ENCODE peak calls at places on chromosome 6, in six cellular contexts. D is AG04450, G is Karpas-422, F is AG09309, L is aorta, E is thoracic aorta. P is an unnamed sample.

GRCh38 chr6:39053854-39054576 is 5.4 kb downstream of the GLP1R start:
- DNase-seq in E (no peak), F (no peak), L (no peak), G (no peak), D (no peak), P (no peak)

GRCh38 chr6:71103150-71103549 is 146.3 kb upstream of the B3GAT2 start:
- DNase-seq in E (no peak), F (no peak), L (no peak), G (no peak), D (no peak), P (no peak)

GRCh38 chr6:113875470-113875869 is 18.3 kb downstream of the MARCKS start:
- DNase-seq in D (no peak), E (no peak), F (no peak), G (no peak), L (no peak), P (no peak)

GRCh38 chr6:23584134-23584763 is 541.8 kb upstream of the NRSN1 start:
- DNase-seq in D (no peak), E (no peak), G (no peak), F (no peak), L (no peak), P (no peak)

GRCh38 chr6:37093728-37094069 is 76.3 kb upstream of the PIM1 start:
- DNase-seq in G (no peak), D (no peak), E (no peak), L (no peak), F (no peak), P (no peak)

GRCh38 chr6:22248513-22249308 is 48.1 kb downstream of the PRL start:
- DNase-seq in G (no peak), E (no peak), F (peak; percentile 55), D (no peak), L (no peak), P (no peak)

GRCh38 chr6:46626228-46626909 is 26.2 kb downstream of the CYP39A1 start:
- DNase-seq in F (no peak), D (no peak), L (no peak), E (no peak), G (peak; percentile 87), P (no peak)

GRCh38 chr6:35166160-35166919 is 25.2 kb upstream of the TCP11 start:
- DNase-seq in L (no peak), G (no peak), E (no peak), D (no peak), F (no peak), P (no peak)

GRCh38 chr6:96743496-96743895 is 93.8 kb downstream of the GPR63 start:
- DNase-seq in G (no peak), D (no peak), E (no peak), L (no peak), F (no peak), P (no peak)

GRCh38 chr6:71309666-71310065 is 21.1 kb downstream of the OGFRL1 start:
- DNase-seq in F (no peak), G (no peak), E (no peak), L (no peak), D (no peak), P (no peak)

GRCh38 chr6:128487055-128487454 is 33.3 kb downstream of the PTPRK start:
- DNase-seq in G (no peak), F (no peak), E (no peak), D (no peak), L (no peak), P (no peak)

GRCh38 chr6:157606516-157606915 is 216.5 kb upstream of the SNX9 start:
- DNase-seq in L (no peak), E (no peak), D (no peak), G (no peak), F (no peak), P (no peak)
- H3K4me3 ChIP-seq in L (no peak overlapping the region), E (no peak overlapping the region), D (no peak overlapping the region), G (no peak overlapping the region), F (no peak overlapping the region), P (no peak overlapping the region)

GRCh38 chr6:157987788-157988699 is 6.4 kb downstream of the SYNJ2 start:
- DNase-seq in D (no peak), F (no peak), G (no peak), E (no peak), L (no peak), P (no peak)

GRCh38 chr6:157983439-157984119 is 1.9 kb downstream of the SYNJ2 start:
- DNase-seq in E (no peak), G (no peak), F (no peak), L (no peak), D (no peak), P (no peak)

GRCh38 chr6:157984686-157985225 is 3.1 kb downstream of the SYNJ2 start:
- DNase-seq in D (no peak), F (no peak), E (no peak), G (no peak), L (no peak), P (no peak)

GRCh38 chr6:157984165-157984564 is 2.5 kb downstream of the SYNJ2 start:
- DNase-seq in G (no peak), F (no peak), L (no peak), D (no peak), E (no peak), P (no peak)

DNA sequence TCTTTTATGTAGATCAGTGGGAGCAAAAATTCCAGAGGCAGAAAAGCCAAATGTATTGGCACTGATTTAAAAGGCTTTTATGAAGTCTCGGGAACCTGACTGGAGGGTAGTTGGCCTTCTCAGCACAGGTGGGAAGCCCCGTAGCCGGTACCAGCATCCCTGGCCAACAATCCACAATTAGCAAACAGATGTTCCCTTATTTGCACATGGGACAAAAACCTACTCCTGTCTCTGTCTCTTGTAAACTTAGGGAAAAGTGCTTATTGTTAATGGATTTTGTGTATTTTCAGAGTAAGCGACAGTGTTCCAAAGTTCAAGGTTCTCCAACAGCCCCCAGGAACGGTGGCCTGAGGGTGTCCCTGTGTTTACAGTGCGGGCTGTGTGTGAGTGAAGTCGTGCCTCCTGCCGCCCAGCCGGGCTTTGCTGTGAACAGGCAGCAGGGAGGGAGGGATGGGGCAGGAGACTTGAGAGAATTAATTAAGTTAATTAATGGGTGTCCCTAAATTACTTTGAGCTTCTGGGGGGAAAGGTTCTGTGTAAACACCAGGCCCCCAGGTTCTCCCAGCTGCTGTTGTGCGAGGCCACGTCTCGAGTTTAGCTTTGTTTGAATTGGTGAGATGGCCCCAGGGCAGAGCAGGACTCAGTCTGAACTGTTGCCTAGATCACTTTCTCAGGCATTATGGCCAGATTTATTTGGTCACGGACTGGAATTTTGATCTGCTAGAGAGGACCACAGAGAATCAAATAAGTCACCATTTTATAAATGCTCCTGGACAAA is 3.9 kb downstream of the SYNJ2 start:
- DNase-seq in D (no peak), G (no peak), E (no peak), L (no peak), F (no peak), P (no peak)
- H3K4me3 ChIP-seq in D (peak overlapping the region; percentile 15), G (no peak overlapping the region), E (no peak overlapping the region), L (no peak overlapping the region), F (no peak overlapping the region), P (no peak overlapping the region)

DNA sequence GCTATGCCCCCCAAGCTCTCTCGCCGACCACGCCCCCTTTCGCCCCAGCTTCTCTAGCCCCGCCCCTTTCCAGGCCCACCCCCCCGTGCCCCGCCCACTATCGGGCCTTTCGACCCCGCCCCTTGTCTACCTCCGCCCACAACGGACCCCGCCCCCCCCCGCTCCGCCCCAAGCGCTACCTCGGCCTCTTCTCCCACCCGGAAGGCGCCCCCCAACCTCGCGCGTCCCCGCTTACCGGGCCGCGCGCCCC is 201 bp downstream of the ZBTB22 start:
- DNase-seq in F (no peak), G (no peak), E (no peak), D (no peak), L (no peak), P (no peak)
- H3K4me3 ChIP-seq in F (peak overlapping the region; percentile 57), G (peak overlapping the region; percentile 64), E (peak overlapping the region; percentile 76), D (peak overlapping the region; percentile 78), L (peak overlapping the region; percentile 45), P (no peak overlapping the region)

GRCh38 chr6:45480697-45481415 is 103.1 kb upstream of the SUPT3H start:
- DNase-seq in F (no peak), E (no peak), L (no peak), G (no peak), D (no peak), P (no peak)
- H3K4me3 ChIP-seq in F (no peak overlapping the region), E (peak overlapping the region; percentile 29), L (no peak overlapping the region), G (no peak overlapping the region), D (no peak overlapping the region), P (no peak overlapping the region)

DNA sequence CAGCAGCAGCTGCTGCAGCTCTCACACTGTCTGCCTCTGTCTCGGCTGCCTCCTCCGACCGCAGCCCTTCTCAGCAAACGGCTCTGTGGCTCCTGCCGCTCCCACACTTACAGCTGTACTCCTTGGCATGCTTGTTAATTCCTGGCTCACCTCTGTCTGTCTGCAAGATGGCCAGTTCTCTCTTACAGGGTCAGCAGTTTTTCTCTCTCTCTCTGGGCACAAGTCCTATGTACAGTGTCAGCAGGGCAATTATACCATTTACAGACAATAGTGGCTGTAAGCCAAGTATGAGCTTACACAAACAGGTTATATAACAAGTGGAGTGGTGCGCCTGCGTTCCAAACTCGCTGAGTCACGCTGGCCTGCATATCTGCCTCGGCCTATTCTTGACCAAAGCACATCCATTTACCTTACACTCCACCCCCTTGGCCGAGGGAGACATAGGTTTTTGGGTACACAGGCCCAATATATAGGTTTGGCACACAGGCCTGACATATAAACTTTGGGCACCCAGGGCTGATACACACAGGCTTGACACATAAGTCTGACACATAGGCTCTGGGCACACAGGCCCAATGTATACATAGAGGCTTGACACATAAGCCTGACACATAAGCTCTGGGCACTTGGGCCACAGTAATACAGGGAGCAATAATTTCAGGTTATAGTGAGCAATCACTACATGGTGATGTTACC is 4.4 kb downstream of the ZKSCAN3 start:
- DNase-seq in E (no peak), G (no peak), F (no peak), L (peak; percentile 58), D (no peak), P (no peak)
- H3K4me3 ChIP-seq in E (no peak overlapping the region), G (no peak overlapping the region), F (no peak overlapping the region), L (no peak overlapping the region), D (no peak overlapping the region), P (no peak overlapping the region)

GRCh38 chr6:141261672-141262060 is 871.1 kb upstream of the GJE1 start:
- DNase-seq in L (no peak), F (no peak), E (no peak), G (no peak), D (no peak), P (no peak)

GRCh38 chr6:141261016-141261671 is 871.6 kb upstream of the GJE1 start:
- DNase-seq in D (no peak), F (no peak), L (peak; percentile 32), G (no peak), E (no peak), P (no peak)

GRCh38 chr6:141259832-141260231 is 872.9 kb upstream of the GJE1 start:
- DNase-seq in G (no peak), L (no peak), F (no peak), E (no peak), D (no peak), P (no peak)

GRCh38 chr6:141258516-141258915 is 874.2 kb upstream of the GJE1 start:
- DNase-seq in D (no peak), L (no peak), F (no peak), G (no peak), E (no peak), P (no peak)

DNA sequence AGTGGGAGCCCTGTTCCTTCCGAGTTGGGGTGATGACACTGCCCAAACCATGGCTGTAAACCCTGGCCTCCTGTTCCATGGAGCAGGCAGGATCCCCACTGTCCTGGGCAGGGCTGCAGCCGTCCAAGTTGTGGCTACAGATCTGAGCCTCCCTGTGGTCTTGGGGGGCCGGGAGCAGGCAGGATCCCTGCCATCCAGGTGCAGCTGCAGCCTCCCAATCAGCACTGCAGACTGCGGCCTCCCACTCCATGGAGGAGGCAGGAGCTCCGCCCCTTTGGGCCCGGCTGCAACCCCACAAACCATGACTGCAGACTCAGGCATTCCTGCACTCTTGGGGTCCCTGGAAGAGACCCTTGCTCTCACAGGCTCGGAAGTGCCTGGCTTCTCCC is 872.1 kb upstream of the GJE1 start:
- DNase-seq in F (no peak), G (no peak), E (no peak), L (peak; percentile 33), D (no peak), P (no peak)
- H3K4me3 ChIP-seq in F (no peak overlapping the region), G (no peak overlapping the region), E (no peak overlapping the region), L (no peak overlapping the region), D (no peak overlapping the region), P (no peak overlapping the region)

GRCh38 chr6:16832027-16832688 is 70.9 kb upstream of the ATXN1 start:
- DNase-seq in D (no peak), L (no peak), F (no peak), G (no peak), E (no peak), P (no peak)
- H3K4me3 ChIP-seq in D (no peak overlapping the region), L (no peak overlapping the region), F (no peak overlapping the region), G (no peak overlapping the region), E (no peak overlapping the region), P (no peak overlapping the region)

P was measured in lower leg skin.